ENCODE peak calls at places on chromosomes 2 and 18, in five cellular contexts. Q is A549, N is IMR-90, I is GM06990, S is suprapubic skin. T is an unnamed sample.

GRCh38 chr2:164061129-164061746 is 325.4 kb upstream of the FIGN start:
- DNase-seq in Q (peak), N (peak), I (no peak), S (no peak), T (peak)

GRCh38 chr2:69615078-69615630 is 28.4 kb downstream of the AAK1 start:
- DNase-seq in Q (no peak), N (no peak), I (no peak), S (no peak), T (no peak)

GRCh38 chr2:174617120-174617519 is 19.5 kb upstream of the WIPF1 start:
- DNase-seq in Q (no peak), N (no peak), I (no peak), S (no peak), T (no peak)

GRCh38 chr18:51135361-51135760 is 62.1 kb downstream of the MEX3C start:
- DNase-seq in Q (no peak), N (peak), I (no peak), S (no peak), T (no peak)

GRCh38 chr18:67410671-67411070 is 105.8 kb downstream of the DSEL start:
- DNase-seq in Q (no peak), N (peak), I (no peak), S (no peak), T (no peak)

GRCh38 chr2:8753609-8754008 is 71.8 kb downstream of the ID2 start:
- DNase-seq in Q (no peak), N (no peak), I (no peak), S (no peak), T (no peak)

GRCh38 chr2:38039111-38039510 is 36.8 kb downstream of the CYP1B1 start:
- DNase-seq in Q (no peak), N (peak), I (no peak), S (no peak), T (no peak)

GRCh38 chr2:174878537-174879147 is 114.4 kb upstream of the CHRNA1 start:
- DNase-seq in Q (no peak), N (peak), I (no peak), S (no peak), T (no peak)

GRCh38 chr18:9417081-9417841 is 58.1 kb upstream of the RALBP1 start:
- DNase-seq in Q (no peak), N (peak), I (no peak), S (no peak), T (no peak)

GRCh38 chr18:23879126-23879525 is 135.4 kb upstream of the TTC39C start:
- DNase-seq in Q (no peak), N (no peak), I (no peak), S (no peak), T (no peak)

GRCh38 chr18:12895016-12895415 is 11.0 kb upstream of the PTPN2 start:
- DNase-seq in Q (no peak), N (no peak), I (no peak), S (no peak), T (peak)

GRCh38 chr18:64032312-64032711 is 62.4 kb downstream of the SERPINB8 start:
- DNase-seq in Q (no peak), N (no peak), I (no peak), S (no peak), T (no peak)

GRCh38 chr2:83067947-83068346 is 1391.1 kb downstream of the SUCLG1 start:
- DNase-seq in Q (no peak), N (no peak), I (no peak), S (no peak), T (no peak)

GRCh38 chr18:48053881-48054586 is 123.6 kb upstream of the SMAD2 start:
- DNase-seq in Q (no peak), N (no peak), I (no peak), S (peak), T (no peak)

GRCh38 chr2:50344509-50345106 is 687.3 kb downstream of the NRXN1 start:
- DNase-seq in Q (no peak), N (no peak), I (no peak), S (no peak), T (no peak)

GRCh38 chr2:174602741-174603140 is 5.1 kb upstream of the WIPF1 start:
- DNase-seq in Q (no peak), N (no peak), I (no peak), S (no peak), T (no peak)

GRCh38 chr18:22486667-22487066 is 69.0 kb upstream of the CTAGE1 start:
- DNase-seq in Q (no peak), N (no peak), I (no peak), S (no peak), T (no peak)

GRCh38 chr2:14746133-14746532 is 113.6 kb downstream of the LRATD1 start:
- DNase-seq in Q (no peak), N (no peak), I (no peak), S (no peak), T (no peak)

GRCh38 chr18:39960545-39960944 is 1994.5 kb upstream of the PIK3C3 start:
- DNase-seq in Q (no peak), N (peak), I (no peak), S (no peak), T (no peak)

GRCh38 chr2:239459581-239459980 is 58.8 kb upstream of the HDAC4 start:
- DNase-seq in Q (no peak), N (no peak), I (no peak), S (peak), T (no peak)

GRCh38 chr2:241936457-241937133 is 67.1 kb downstream of the RTP5 start:
- DNase-seq in Q (no peak), N (no peak), I (no peak), S (no peak), T (no peak)

GRCh38 chr2:240991378-240992263 is 6.8 kb upstream of the SNED1 start:
- DNase-seq in Q (peak), N (peak), I (no peak), S (peak), T (no peak)

GRCh38 chr2:238286987-238287386 is 1.4 kb downstream of the PER2 start:
- DNase-seq in Q (no peak), N (no peak), I (no peak), S (no peak), T (peak)

GRCh38 chr18:68330658-68331057 is 384.2 kb downstream of the TMX3 start:
- DNase-seq in Q (no peak), N (no peak), I (no peak), S (no peak), T (no peak)

GRCh38 chr2:72973566-72974435 is 56.5 kb downstream of the EMX1 start:
- DNase-seq in Q (peak), N (peak), I (no peak), S (no peak), T (peak)

GRCh38 chr2:238108423-238109201 is 8.5 kb downstream of the ESPNL start:
- DNase-seq in Q (no peak), N (no peak), I (peak), S (peak), T (peak)

GRCh38 chr2:188291617-188292445 is at the start of gene GULP1:
- DNase-seq in Q (peak), N (peak), I (peak), S (peak), T (no peak)

GRCh38 chr2:218079943-218080913 is 11.2 kb downstream of the RUFY4 start:
- DNase-seq in Q (no peak), N (no peak), I (no peak), S (no peak), T (no peak)

GRCh38 chr2:233404227-233404626 is 49.9 kb downstream of the DGKD start:
- DNase-seq in Q (peak), N (peak), I (no peak), S (no peak), T (peak)

GRCh38 chr2:203061346-203061745 is 46.7 kb downstream of the NBEAL1 start:
- DNase-seq in Q (peak), N (peak), I (no peak), S (no peak), T (no peak)

GRCh38 chr2:158835431-158835830 is 40.3 kb downstream of the DAPL1 start:
- DNase-seq in Q (no peak), N (no peak), I (no peak), S (no peak), T (no peak)

GRCh38 chr2:210963386-210963785 is 407.0 kb downstream of the CPS1 start:
- DNase-seq in Q (no peak), N (no peak), I (no peak), S (no peak), T (no peak)

GRCh38 chr2:227870710-227871374 is 589 bp upstream of the DAW1 start:
- DNase-seq in Q (peak), N (peak), I (no peak), S (no peak), T (no peak)

GRCh38 chr2:2705871-2706270 is 374.8 kb upstream of the MYT1L start:
- DNase-seq in Q (no peak), N (no peak), I (no peak), S (no peak), T (no peak)

GRCh38 chr18:75477913-75478312 is 50.4 kb upstream of the SMIM21 start:
- DNase-seq in Q (no peak), N (peak), I (no peak), S (no peak), T (no peak)

GRCh38 chr2:121335294-121336290 is 50.6 kb upstream of the TFCP2L1 start:
- DNase-seq in Q (no peak), N (no peak), I (no peak), S (no peak), T (no peak)

GRCh38 chr2:181457741-181458425 is 697 bp downstream of the ITGA4 start:
- DNase-seq in Q (no peak), N (peak), I (peak), S (peak), T (peak)

GRCh38 chr2:11417946-11418585 is 47.9 kb downstream of the E2F6 start:
- DNase-seq in Q (peak), N (no peak), I (no peak), S (no peak), T (peak)
- TF ChIP-seq CTCF in Q (peak), N (peak), I (peak), S (no peak), T (peak)

GRCh38 chr2:66587216-66587615 is 152.3 kb downstream of the MEIS1 start:
- DNase-seq in Q (peak), N (peak), I (no peak), S (no peak), T (no peak)
- TF ChIP-seq CTCF in Q (peak), N (peak), I (no peak), S (no peak), T (no peak)

DNA sequence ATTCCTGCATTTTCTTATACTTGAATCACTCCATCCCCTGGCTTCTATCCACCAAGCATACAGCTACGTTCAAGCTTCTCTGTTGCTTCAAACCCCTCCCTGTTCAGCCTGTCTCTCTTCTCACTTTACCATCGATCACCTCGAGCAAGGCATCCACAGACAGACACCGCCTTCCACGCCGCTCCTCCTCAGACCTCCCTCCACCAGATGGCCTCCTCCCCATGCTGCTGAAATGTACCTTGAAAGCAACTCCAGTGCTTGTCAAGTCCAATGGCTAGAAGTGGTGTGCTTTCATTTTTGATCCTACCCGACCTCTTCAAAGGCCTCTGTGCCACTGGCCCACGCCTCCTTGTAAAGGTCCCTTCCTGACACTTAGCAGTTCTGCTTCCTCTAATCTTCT is 131.3 kb upstream of the ACAA2 start:
- DNase-seq in Q (no peak), N (peak), I (no peak), S (no peak), T (peak)
- TF ChIP-seq CTCF in Q (peak), N (no peak), I (no peak), S (no peak), T (no peak)

DNA sequence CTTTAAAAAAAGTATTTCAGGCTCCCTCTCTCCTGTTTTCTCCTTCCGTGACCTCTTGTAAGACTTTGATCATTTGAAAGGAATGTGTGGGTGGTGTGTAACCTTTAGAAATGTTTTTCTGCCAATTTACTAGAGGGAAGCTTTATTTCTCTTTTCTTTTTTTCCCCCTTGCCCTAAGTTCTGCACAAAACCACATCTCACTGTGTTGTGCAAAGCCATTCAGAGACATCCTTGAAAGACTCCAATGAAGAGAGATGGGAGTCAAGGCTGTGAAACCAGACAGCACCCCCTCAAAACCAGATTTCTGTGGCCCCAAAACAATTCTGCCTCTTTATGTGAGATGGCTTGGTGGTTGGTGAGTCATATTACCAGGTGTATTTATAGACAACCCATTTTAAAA is 184.6 kb upstream of the ERBB4 start:
- DNase-seq in Q (no peak), N (peak), I (no peak), S (no peak), T (peak)
- TF ChIP-seq CTCF in Q (no peak), N (no peak), I (no peak), S (no peak), T (no peak)

T was measured in activated CD8-positive, alpha-beta T cell treated with anti-CD3 and anti-CD28 coated beads for 36 hours.